ENCODE peak calls at places on chromosomes 2 and 18, in five cellular contexts. One of them, this sample, is unnamed. For H3K4me1, the result is how much of the 10 kb centered on the place peaks cover.

GRCh38 chr2:42342061-42342794 is 18.8 kb downstream of the COX7A2L start:
- DNase-seq in left ventricle myocardium inferior: peak
- DNase-seq in aorta: no peak
- DNase-seq in right cardiac atrium: peak
- DNase-seq in upper lobe of right lung: no peak
- DNase-seq in this sample: peak

GRCh38 chr18:27277554-27277953 is 92.4 kb upstream of the CHST9 start:
- DNase-seq in left ventricle myocardium inferior: no peak
- DNase-seq in aorta: no peak
- DNase-seq in right cardiac atrium: no peak
- DNase-seq in upper lobe of right lung: no peak
- DNase-seq in this sample: no peak

GRCh38 chr2:17754773-17755425 is 961 bp downstream of the GEN1 start:
- DNase-seq in left ventricle myocardium inferior: no peak
- DNase-seq in aorta: no peak
- DNase-seq in right cardiac atrium: no peak
- DNase-seq in upper lobe of right lung: no peak
- DNase-seq in this sample: no peak

GRCh38 chr2:96895032-96895708 is 25.3 kb upstream of the SEMA4C start:
- DNase-seq in left ventricle myocardium inferior: no peak
- DNase-seq in aorta: no peak
- DNase-seq in right cardiac atrium: peak
- DNase-seq in upper lobe of right lung: no peak
- DNase-seq in this sample: no peak

GRCh38 chr18:10312316-10313015 is 142.0 kb upstream of the APCDD1 start:
- DNase-seq in left ventricle myocardium inferior: no peak
- DNase-seq in aorta: no peak
- DNase-seq in right cardiac atrium: no peak
- DNase-seq in upper lobe of right lung: no peak
- DNase-seq in this sample: no peak

GRCh38 chr2:177256026-177256425 is 8.5 kb downstream of the NFE2L2 start:
- DNase-seq in left ventricle myocardium inferior: no peak
- DNase-seq in aorta: no peak
- DNase-seq in right cardiac atrium: no peak
- DNase-seq in upper lobe of right lung: no peak
- DNase-seq in this sample: no peak

GRCh38 chr2:224973112-224974016 is 68.9 kb downstream of the DOCK10 start:
- DNase-seq in left ventricle myocardium inferior: no peak
- DNase-seq in aorta: no peak
- DNase-seq in right cardiac atrium: no peak
- DNase-seq in upper lobe of right lung: no peak
- DNase-seq in this sample: no peak

GRCh38 chr2:113138428-113139322 is 11.3 kb downstream of the IL1RN start:
- DNase-seq in left ventricle myocardium inferior: no peak
- DNase-seq in aorta: no peak
- DNase-seq in right cardiac atrium: no peak
- DNase-seq in upper lobe of right lung: no peak
- DNase-seq in this sample: peak

GRCh38 chr2:85398426-85399182 is 11.6 kb downstream of the CAPG start:
- DNase-seq in left ventricle myocardium inferior: no peak
- DNase-seq in aorta: peak
- DNase-seq in right cardiac atrium: no peak
- DNase-seq in upper lobe of right lung: peak
- DNase-seq in this sample: peak

GRCh38 chr2:88442061-88442460 is 10.4 kb downstream of the FOXI3 start:
- DNase-seq in left ventricle myocardium inferior: no peak
- DNase-seq in aorta: no peak
- DNase-seq in right cardiac atrium: no peak
- DNase-seq in upper lobe of right lung: no peak
- DNase-seq in this sample: no peak

GRCh38 chr2:206086683-206087350 is 843 bp upstream of the INO80D start:
- DNase-seq in left ventricle myocardium inferior: no peak
- DNase-seq in aorta: no peak
- DNase-seq in right cardiac atrium: no peak
- DNase-seq in upper lobe of right lung: no peak
- DNase-seq in this sample: no peak

GRCh38 chr2:180991361-180991760 is 11.0 kb downstream of the UBE2E3 start:
- DNase-seq in left ventricle myocardium inferior: no peak
- DNase-seq in aorta: no peak
- DNase-seq in right cardiac atrium: no peak
- DNase-seq in upper lobe of right lung: no peak
- DNase-seq in this sample: no peak

GRCh38 chr2:42585779-42586178 is 17.3 kb downstream of the MTA3 start:
- DNase-seq in left ventricle myocardium inferior: no peak
- DNase-seq in aorta: no peak
- DNase-seq in right cardiac atrium: no peak
- DNase-seq in upper lobe of right lung: no peak
- DNase-seq in this sample: no peak

GRCh38 chr2:201999289-201999688 is 34.4 kb upstream of the FZD7 start:
- DNase-seq in left ventricle myocardium inferior: peak
- DNase-seq in aorta: no peak
- DNase-seq in right cardiac atrium: peak
- DNase-seq in upper lobe of right lung: no peak
- DNase-seq in this sample: no peak

GRCh38 chr2:67996772-67997527 is 65.9 kb downstream of the C1D start:
- DNase-seq in left ventricle myocardium inferior: no peak
- DNase-seq in aorta: no peak
- DNase-seq in right cardiac atrium: no peak
- DNase-seq in upper lobe of right lung: no peak
- DNase-seq in this sample: no peak

GRCh38 chr18:58225101-58225500 is 181.1 kb downstream of the NEDD4L start:
- DNase-seq in left ventricle myocardium inferior: no peak
- DNase-seq in aorta: no peak
- DNase-seq in right cardiac atrium: no peak
- DNase-seq in upper lobe of right lung: no peak
- DNase-seq in this sample: no peak

GRCh38 chr2:85577386-85578242 is at the start of gene VAMP8:
- DNase-seq in left ventricle myocardium inferior: no peak
- DNase-seq in aorta: no peak
- DNase-seq in right cardiac atrium: peak
- DNase-seq in upper lobe of right lung: peak
- DNase-seq in this sample: peak

GRCh38 chr2:12433641-12433990 is 283.1 kb upstream of the TRIB2 start:
- DNase-seq in left ventricle myocardium inferior: no peak
- DNase-seq in aorta: no peak
- DNase-seq in right cardiac atrium: no peak
- DNase-seq in upper lobe of right lung: no peak
- DNase-seq in this sample: no peak

GRCh38 chr2:189982777-189983394 is 79.6 kb downstream of the MSTN start:
- DNase-seq in left ventricle myocardium inferior: no peak
- DNase-seq in aorta: no peak
- DNase-seq in right cardiac atrium: no peak
- DNase-seq in upper lobe of right lung: no peak
- DNase-seq in this sample: no peak

GRCh38 chr2:231919341-231920035 is 6.7 kb downstream of the NPPC start:
- DNase-seq in left ventricle myocardium inferior: peak
- DNase-seq in aorta: peak
- DNase-seq in right cardiac atrium: no peak
- DNase-seq in upper lobe of right lung: peak
- DNase-seq in this sample: peak

GRCh38 chr18:80176334-80177080 is 67.4 kb downstream of the ADNP2 start:
- DNase-seq in left ventricle myocardium inferior: no peak
- DNase-seq in aorta: peak
- DNase-seq in right cardiac atrium: no peak
- DNase-seq in upper lobe of right lung: peak
- DNase-seq in this sample: peak

GRCh38 chr2:240615830-240616547 is 9.3 kb upstream of the GPR35 start:
- DNase-seq in left ventricle myocardium inferior: no peak
- DNase-seq in aorta: peak
- DNase-seq in right cardiac atrium: peak
- DNase-seq in upper lobe of right lung: peak
- DNase-seq in this sample: no peak

GRCh38 chr2:607172-607571 is 70.0 kb downstream of the TMEM18 start:
- DNase-seq in left ventricle myocardium inferior: no peak
- DNase-seq in aorta: peak
- DNase-seq in right cardiac atrium: no peak
- DNase-seq in upper lobe of right lung: no peak
- DNase-seq in this sample: no peak

GRCh38 chr2:102841107-102841840 is 79.4 kb downstream of the TMEM182 start:
- DNase-seq in left ventricle myocardium inferior: peak
- DNase-seq in aorta: no peak
- DNase-seq in right cardiac atrium: peak
- DNase-seq in upper lobe of right lung: no peak
- DNase-seq in this sample: no peak

GRCh38 chr2:152861349-152861942 is 143.0 kb downstream of the ARL6IP6 start:
- DNase-seq in left ventricle myocardium inferior: no peak
- DNase-seq in aorta: no peak
- DNase-seq in right cardiac atrium: no peak
- DNase-seq in upper lobe of right lung: no peak
- DNase-seq in this sample: no peak

GRCh38 chr2:102895386-102895785 is 133.6 kb downstream of the TMEM182 start:
- DNase-seq in left ventricle myocardium inferior: no peak
- DNase-seq in aorta: no peak
- DNase-seq in right cardiac atrium: no peak
- DNase-seq in upper lobe of right lung: no peak
- DNase-seq in this sample: no peak

GRCh38 chr2:52327641-52328040 is 1295.7 kb upstream of the NRXN1 start:
- DNase-seq in left ventricle myocardium inferior: no peak
- DNase-seq in aorta: no peak
- DNase-seq in right cardiac atrium: no peak
- DNase-seq in upper lobe of right lung: no peak
- DNase-seq in this sample: no peak

GRCh38 chr2:241616168-241617125 is 20.5 kb downstream of the THAP4 start:
- DNase-seq in left ventricle myocardium inferior: no peak
- DNase-seq in aorta: no peak
- DNase-seq in right cardiac atrium: peak
- DNase-seq in upper lobe of right lung: no peak
- DNase-seq in this sample: no peak

GRCh38 chr2:192030289-192030688 is 164.4 kb downstream of the TMEFF2 start:
- DNase-seq in left ventricle myocardium inferior: no peak
- DNase-seq in aorta: no peak
- DNase-seq in right cardiac atrium: no peak
- DNase-seq in upper lobe of right lung: no peak
- DNase-seq in this sample: no peak

GRCh38 chr18:46849007-46849406 is 68.3 kb downstream of the PIAS2 start:
- DNase-seq in left ventricle myocardium inferior: no peak
- DNase-seq in aorta: no peak
- DNase-seq in right cardiac atrium: no peak
- DNase-seq in upper lobe of right lung: no peak
- DNase-seq in this sample: no peak

GRCh38 chr18:23867011-23867410 is 147.5 kb upstream of the TTC39C start:
- DNase-seq in left ventricle myocardium inferior: no peak
- DNase-seq in aorta: no peak
- DNase-seq in right cardiac atrium: no peak
- DNase-seq in upper lobe of right lung: no peak
- DNase-seq in this sample: no peak
- H3K4me1 ChIP-seq in left ventricle myocardium inferior: under half
- H3K4me1 ChIP-seq in aorta: under half
- H3K4me1 ChIP-seq in right cardiac atrium: under half
- H3K4me1 ChIP-seq in upper lobe of right lung: under half
- H3K4me1 ChIP-seq in this sample: under half

GRCh38 chr2:217926801-217927200 is 76.0 kb downstream of the TNS1 start:
- DNase-seq in left ventricle myocardium inferior: no peak
- DNase-seq in aorta: no peak
- DNase-seq in right cardiac atrium: no peak
- DNase-seq in upper lobe of right lung: no peak
- DNase-seq in this sample: no peak
- H3K4me1 ChIP-seq in left ventricle myocardium inferior: half or more
- H3K4me1 ChIP-seq in aorta: under half
- H3K4me1 ChIP-seq in right cardiac atrium: half or more
- H3K4me1 ChIP-seq in upper lobe of right lung: half or more
- H3K4me1 ChIP-seq in this sample: under half

GRCh38 chr2:136325844-136326291 is 207.9 kb upstream of the CXCR4 start:
- DNase-seq in left ventricle myocardium inferior: no peak
- DNase-seq in aorta: no peak
- DNase-seq in right cardiac atrium: no peak
- DNase-seq in upper lobe of right lung: no peak
- DNase-seq in this sample: no peak
- H3K4me1 ChIP-seq in left ventricle myocardium inferior: under half
- H3K4me1 ChIP-seq in aorta: under half
- H3K4me1 ChIP-seq in right cardiac atrium: under half
- H3K4me1 ChIP-seq in upper lobe of right lung: under half
- H3K4me1 ChIP-seq in this sample: under half

GRCh38 chr2:36358317-36358659 is 2.7 kb downstream of the CRIM1 start:
- DNase-seq in left ventricle myocardium inferior: no peak
- DNase-seq in aorta: no peak
- DNase-seq in right cardiac atrium: no peak
- DNase-seq in upper lobe of right lung: no peak
- DNase-seq in this sample: no peak
- H3K4me1 ChIP-seq in left ventricle myocardium inferior: half or more
- H3K4me1 ChIP-seq in aorta: under half
- H3K4me1 ChIP-seq in right cardiac atrium: under half
- H3K4me1 ChIP-seq in upper lobe of right lung: half or more
- H3K4me1 ChIP-seq in this sample: under half

GRCh38 chr2:120763931-120764330 is 28.3 kb downstream of the GLI2 start:
- DNase-seq in left ventricle myocardium inferior: no peak
- DNase-seq in aorta: peak
- DNase-seq in right cardiac atrium: no peak
- DNase-seq in upper lobe of right lung: peak
- DNase-seq in this sample: peak
- H3K4me1 ChIP-seq in left ventricle myocardium inferior: under half
- H3K4me1 ChIP-seq in aorta: under half
- H3K4me1 ChIP-seq in right cardiac atrium: under half
- H3K4me1 ChIP-seq in upper lobe of right lung: under half
- H3K4me1 ChIP-seq in this sample: under half

DNA sequence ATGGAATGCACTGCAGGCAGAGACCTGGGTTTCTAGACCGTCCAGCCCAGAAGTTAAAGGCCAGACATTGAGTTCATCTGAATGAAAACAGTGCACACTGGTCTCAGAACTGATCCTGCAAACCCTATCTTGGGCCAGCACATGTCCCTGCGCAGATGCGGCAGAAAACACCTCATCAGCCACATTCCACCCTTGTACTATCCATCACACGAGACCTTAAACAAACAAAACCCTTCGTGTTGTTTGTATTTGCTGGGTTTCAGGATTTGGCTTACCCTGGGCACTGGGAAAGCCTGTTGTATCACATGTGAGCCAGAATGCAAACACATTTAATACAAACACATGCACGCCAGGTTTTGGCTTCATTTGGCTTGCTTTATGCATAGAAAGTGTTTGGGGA is 12.5 kb downstream of the WIPF1 start:
- DNase-seq in left ventricle myocardium inferior: no peak
- DNase-seq in aorta: no peak
- DNase-seq in right cardiac atrium: no peak
- DNase-seq in upper lobe of right lung: no peak
- DNase-seq in this sample: no peak
- H3K4me1 ChIP-seq in left ventricle myocardium inferior: under half
- H3K4me1 ChIP-seq in aorta: under half
- H3K4me1 ChIP-seq in right cardiac atrium: under half
- H3K4me1 ChIP-seq in upper lobe of right lung: under half
- H3K4me1 ChIP-seq in this sample: under half

GRCh38 chr2:120223034-120223912 is at the start of gene TMEM185B:
- DNase-seq in left ventricle myocardium inferior: peak
- DNase-seq in aorta: peak
- DNase-seq in right cardiac atrium: peak
- DNase-seq in upper lobe of right lung: peak
- DNase-seq in this sample: peak
- H3K4me1 ChIP-seq in left ventricle myocardium inferior: under half
- H3K4me1 ChIP-seq in aorta: under half
- H3K4me1 ChIP-seq in right cardiac atrium: under half
- H3K4me1 ChIP-seq in upper lobe of right lung: under half
- H3K4me1 ChIP-seq in this sample: under half